ENCODE peak calls at places on chromosomes 6 and 20, in six cellular contexts. S is astrocyte, N is NB4, H is mammary epithelial cell, L is AG09309, U is IMR-90. Y is an unnamed sample.

GRCh38 chr20:47666304-47666703 is 119.0 kb downstream of the SULF2 start:
- DNase-seq in N (no peak), L (no peak), S (no peak), H (no peak), U (no peak), Y (no peak)

GRCh38 chr20:12614764-12615163 is 394.0 kb upstream of the SPTLC3 start:
- DNase-seq in U (no peak), S (no peak), H (no peak), L (no peak), N (no peak), Y (no peak)

GRCh38 chr6:134551245-134551960 is 233.5 kb upstream of the SGK1 start:
- DNase-seq in U (peak; percentile 90), N (no peak), L (peak; percentile 33), S (peak; percentile 92), H (peak; percentile 64), Y (peak; percentile 74)

GRCh38 chr6:78533426-78533825 is 333.9 kb upstream of the IRAK1BP1 start:
- DNase-seq in L (no peak), S (peak; percentile 19), U (peak; percentile 11), N (no peak), H (no peak), Y (no peak)

GRCh38 chr6:42877695-42878094 is 1.7 kb upstream of the RPL7L1 start:
- DNase-seq in U (no peak), N (no peak), S (no peak), L (no peak), H (no peak), Y (no peak)

GRCh38 chr6:72522735-72523141 is 99.1 kb upstream of the KCNQ5 start:
- DNase-seq in H (peak; percentile 27), U (no peak), N (peak; percentile 39), S (no peak), L (no peak), Y (no peak)

GRCh38 chr20:41051426-41051825 is 22.8 kb downstream of the TOP1 start:
- DNase-seq in U (no peak), H (no peak), N (no peak), L (no peak), S (no peak), Y (no peak)

GRCh38 chr20:37360515-37361115 is 14.7 kb downstream of the SRC start:
- DNase-seq in S (no peak), U (no peak), L (no peak), N (no peak), H (no peak), Y (no peak)

GRCh38 chr20:46324379-46324778 is 16.1 kb upstream of the CDH22 start:
- DNase-seq in L (no peak), U (no peak), H (no peak), N (no peak), S (no peak), Y (no peak)

GRCh38 chr6:3408665-3409064 is 48.2 kb downstream of the SLC22A23 start:
- DNase-seq in N (no peak), H (no peak), U (no peak), S (no peak), L (no peak), Y (no peak)

GRCh38 chr6:54053893-54054391 is 57.3 kb upstream of the MLIP start:
- DNase-seq in U (peak; percentile 90), N (no peak), S (peak; percentile 97), H (peak; percentile 93), L (peak; percentile 97), Y (peak; percentile 18)

GRCh38 chr6:48307583-48307982 is 196.6 kb upstream of the PTCHD4 start:
- DNase-seq in U (no peak), H (no peak), S (no peak), L (no peak), N (no peak), Y (no peak)

GRCh38 chr6:6588064-6588923 is at the start of gene LY86:
- DNase-seq in H (no peak), L (no peak), N (peak; percentile 89), S (no peak), U (no peak), Y (no peak)

GRCh38 chr20:50012282-50013263 is 29.8 kb downstream of the SNAI1 start:
- DNase-seq in H (no peak), L (no peak), U (no peak), N (no peak), S (no peak), Y (no peak)

GRCh38 chr6:135906542-135906941 is 55.0 kb downstream of the PDE7B start:
- DNase-seq in N (no peak), S (peak; percentile 78), L (no peak), H (peak; percentile 33), U (peak; percentile 79), Y (no peak)

GRCh38 chr6:150899231-150899630 is 33.7 kb downstream of the MTHFD1L start:
- DNase-seq in L (no peak), U (no peak), S (peak; percentile 54), H (no peak), N (no peak), Y (no peak)

GRCh38 chr6:80469977-80470376 is 363.5 kb downstream of the BCKDHB start:
- DNase-seq in S (no peak), N (no peak), U (no peak), H (no peak), L (no peak), Y (no peak)

GRCh38 chr20:47357296-47358051 is 975 bp upstream of the ZMYND8 start:
- DNase-seq in H (peak; percentile 78), L (peak; percentile 77), N (peak; percentile 98), U (peak; percentile 94), S (peak; percentile 89), Y (no peak)

GRCh38 chr6:121849477-121849876 is 414.0 kb downstream of the GJA1 start:
- DNase-seq in L (no peak), S (peak; percentile 54), U (peak; percentile 73), H (peak; percentile 48), N (peak; percentile 87), Y (no peak)

GRCh38 chr20:1489328-1489727 is 1.9 kb downstream of the SIRPB2 start:
- DNase-seq in L (no peak), S (no peak), U (no peak), H (no peak), N (no peak), Y (no peak)

GRCh38 chr6:161694995-161695394 is 421.1 kb upstream of the AGPAT4 start:
- DNase-seq in N (peak; percentile 42), H (no peak), S (peak; percentile 5), L (no peak), U (no peak), Y (no peak)

GRCh38 chr6:31945507-31946369 is at the start of gene CFB:
- DNase-seq in N (no peak), L (peak; percentile 46), U (peak; percentile 86), S (peak; percentile 71), H (peak; percentile 95), Y (peak; percentile 56)

GRCh38 chr6:155861821-155862220 is 406.2 kb upstream of the NOX3 start:
- DNase-seq in U (no peak), L (no peak), S (no peak), N (no peak), H (no peak), Y (no peak)

GRCh38 chr6:130293800-130294199 is 71.0 kb upstream of the SAMD3 start:
- DNase-seq in U (peak; percentile 77), L (peak; percentile 54), S (peak; percentile 50), H (peak; percentile 42), N (peak; percentile 57), Y (peak; percentile 15)

GRCh38 chr6:130282234-130282995 is 59.7 kb upstream of the SAMD3 start:
- DNase-seq in L (peak; percentile 8), S (peak; percentile 8), N (peak; percentile 21), H (peak; percentile 8), U (peak; percentile 45), Y (no peak)

DNA sequence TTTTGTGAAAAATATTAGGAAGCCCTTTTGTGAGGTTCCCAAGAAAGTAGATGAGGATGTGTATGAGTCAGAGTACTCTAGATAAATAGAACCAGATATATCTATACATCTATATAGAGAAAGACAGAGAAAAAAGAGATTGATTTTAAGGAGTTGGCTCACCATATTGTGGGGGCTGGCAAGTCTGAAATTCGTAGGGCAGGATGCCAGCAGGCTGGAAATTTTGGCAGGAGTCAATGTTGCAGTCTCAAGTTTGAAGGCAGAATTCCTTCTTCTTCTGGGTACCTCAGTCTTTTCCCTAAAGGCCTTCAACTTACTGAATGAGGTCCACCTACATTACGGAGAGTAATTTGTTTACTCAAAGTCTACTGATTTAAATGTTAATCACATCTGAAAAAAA is 65.3 kb upstream of the SAMD3 start:
- DNase-seq in U (peak; percentile 2), S (peak; percentile 6), L (no peak), H (no peak), N (no peak), Y (no peak)
- H3K4me3 ChIP-seq in U (no peak overlapping the region), S (no peak overlapping the region), L (no peak overlapping the region), H (no peak overlapping the region), N (no peak overlapping the region), Y (no peak overlapping the region)

GRCh38 chr20:3174442-3175263 is 1.3 kb upstream of the LZTS3 start:
- DNase-seq in S (no peak), H (no peak), U (peak; percentile 11), L (no peak), N (peak; percentile 55), Y (no peak)

GRCh38 chr20:3172933-3173581 is at the start of gene LZTS3:
- DNase-seq in L (no peak), N (peak; percentile 74), H (peak; percentile 38), U (peak; percentile 39), S (peak; percentile 25), Y (no peak)

GRCh38 chr20:3175270-3175669 is 1.9 kb upstream of the LZTS3 start:
- DNase-seq in N (no peak), H (no peak), S (no peak), L (no peak), U (no peak), Y (no peak)

GRCh38 chr20:3172126-3172932 is 1.0 kb downstream of the LZTS3 start:
- DNase-seq in H (no peak), N (no peak), U (no peak), S (no peak), L (no peak), Y (no peak)

GRCh38 chr20:3173582-3174441 is 463 bp upstream of the LZTS3 start:
- DNase-seq in U (peak; percentile 63), L (no peak), H (peak; percentile 69), S (peak; percentile 47), N (peak; percentile 87), Y (no peak)
- TF ChIP-seq CTCF in U (peak; percentile 15), L (no peak), H (no peak), S (no peak), N (no peak), Y (peak; percentile 25)

GRCh38 chr6:14001329-14002012 is 76.7 kb downstream of the RNF182 start:
- DNase-seq in U (peak; percentile 99), S (peak; percentile 100), L (peak; percentile 87), H (peak; percentile 100), N (no peak), Y (peak; percentile 83)

GRCh38 chr6:13998356-13998755 is 73.6 kb downstream of the RNF182 start:
- DNase-seq in N (no peak), U (no peak), H (no peak), L (no peak), S (no peak), Y (no peak)

GRCh38 chr6:14004258-14004657 is 79.5 kb downstream of the RNF182 start:
- DNase-seq in N (no peak), U (no peak), S (no peak), H (no peak), L (no peak), Y (no peak)

GRCh38 chr6:14000901-14001300 is 76.1 kb downstream of the RNF182 start:
- DNase-seq in L (no peak), N (no peak), S (no peak), H (no peak), U (peak; percentile 24), Y (no peak)

GRCh38 chr6:14002176-14002947 is 77.6 kb downstream of the RNF182 start:
- DNase-seq in N (no peak), U (no peak), L (no peak), S (no peak), H (no peak), Y (no peak)
- H3K4me3 ChIP-seq in N (no peak overlapping the region), U (no peak overlapping the region), L (no peak overlapping the region), S (no peak overlapping the region), H (no peak overlapping the region), Y (no peak overlapping the region)

GRCh38 chr20:60068509-60068908 is 110.3 kb downstream of the CDH26 start:
- DNase-seq in L (no peak), N (no peak), S (no peak), H (no peak), U (no peak), Y (no peak)
- TF ChIP-seq CTCF in L (no peak), N (no peak), S (no peak), H (no peak), U (no peak), Y (no peak)

Y was measured in epithelial cell of proximal tubule.